ENCODE peak calls at places on chromosome 12, in nine cellular contexts. Q is dermis blood vessel endothelial cell; M is NAMALWA; R is activated effector memory CD4-positive, alpha-beta T cell treated with anti-CD3 and anti-CD28 coated beads, Interleukin-2, amount 50 U/mL, for 16 hours; F is HTR-8/SVneo; E is stimulated activated CD8-positive, alpha-beta memory T cell treated with anti-CD3 and anti-CD28 coated beads, Interleukin-15, amount 100 ng/mL, for 1 hour; Y is putamen; C is stimulated activated CD4-positive, alpha-beta T cell treated with anti-CD3 and anti-CD28 coated beads, TNF-alpha, amount 100 ng/mL, for 4 hours; G is endothelial cell. L is an unnamed sample.

GRCh38 chr12:104921340-104921739 is 36.8 kb downstream of the SLC41A2 start:
- DNase-seq in Q (no peak), M (no peak), R (no peak), F (no peak), E (no peak), Y (no peak), C (no peak), G (no peak), L (no peak)

GRCh38 chr12:10069099-10069498 is 29.7 kb downstream of the CLEC1A start:
- DNase-seq in Q (peak), M (no peak), R (no peak), F (no peak), E (no peak), Y (no peak), C (no peak), G (no peak), L (no peak)

GRCh38 chr12:56153291-56154065 is 1.1 kb downstream of the MYL6B start:
- DNase-seq in Q (no peak), M (no peak), R (no peak), F (no peak), E (no peak), Y (no peak), C (no peak), G (no peak), L (no peak)

GRCh38 chr12:107057071-107057834 is 36.1 kb downstream of the CRY1 start:
- DNase-seq in Q (peak), M (no peak), R (no peak), F (peak), E (no peak), Y (no peak), C (no peak), G (no peak), L (no peak)

GRCh38 chr12:46964496-46965098 is 114.8 kb upstream of the PCED1B start:
- DNase-seq in Q (peak), M (no peak), R (no peak), F (peak), E (no peak), Y (no peak), C (no peak), G (no peak), L (no peak)

GRCh38 chr12:127145929-127146789 is 1120.8 kb upstream of the TMEM132C start:
- DNase-seq in Q (no peak), M (no peak), R (peak), F (peak), E (peak), Y (peak), C (peak), G (no peak), L (no peak)

GRCh38 chr12:51726931-51727330 is 121.6 kb downstream of the FIGNL2 start:
- DNase-seq in Q (no peak), M (no peak), R (no peak), F (no peak), E (no peak), Y (no peak), C (no peak), G (no peak), L (no peak)

GRCh38 chr12:7141351-7142005 is 11.3 kb downstream of the CLSTN3 start:
- DNase-seq in Q (no peak), M (no peak), R (no peak), F (no peak), E (no peak), Y (no peak), C (no peak), G (no peak), L (no peak)

GRCh38 chr12:110743571-110744093 is 941 bp upstream of the PPP1CC start:
- DNase-seq in Q (peak), M (no peak), R (peak), F (no peak), E (no peak), Y (peak), C (no peak), G (no peak), L (peak)

GRCh38 chr12:98262886-98263285 is 252.5 kb upstream of the TMPO start:
- DNase-seq in Q (no peak), M (no peak), R (no peak), F (no peak), E (no peak), Y (no peak), C (no peak), G (no peak), L (no peak)

GRCh38 chr12:33825986-33826602 is 196.2 kb upstream of the ALG10 start:
- DNase-seq in Q (no peak), M (no peak), R (no peak), F (no peak), E (no peak), Y (peak), C (no peak), G (no peak), L (no peak)

GRCh38 chr12:131911251-131911650 is 16.8 kb downstream of the ULK1 start:
- DNase-seq in Q (no peak), M (no peak), R (no peak), F (no peak), E (no peak), Y (no peak), C (no peak), G (no peak), L (no peak)

GRCh38 chr12:119631930-119632678 is 35.8 kb upstream of the PRKAB1 start:
- DNase-seq in Q (no peak), M (no peak), R (no peak), F (no peak), E (no peak), Y (no peak), C (no peak), G (no peak), L (no peak)

GRCh38 chr12:6899837-6900519 is 4.6 kb upstream of the LRRC23 start:
- DNase-seq in Q (peak), M (no peak), R (no peak), F (no peak), E (no peak), Y (peak), C (no peak), G (no peak), L (no peak)

GRCh38 chr12:122166422-122167327 is 7.3 kb downstream of the IL31 start:
- DNase-seq in Q (no peak), M (no peak), R (peak), F (no peak), E (no peak), Y (no peak), C (no peak), G (no peak), L (no peak)

GRCh38 chr12:56599797-56600196 is 30.3 kb downstream of the BAZ2A start:
- DNase-seq in Q (no peak), M (no peak), R (no peak), F (no peak), E (no peak), Y (no peak), C (no peak), G (no peak), L (no peak)

GRCh38 chr12:127803545-127803944 is 463.4 kb upstream of the TMEM132C start:
- DNase-seq in Q (no peak), M (no peak), R (no peak), F (no peak), E (no peak), Y (no peak), C (no peak), G (no peak), L (no peak)

GRCh38 chr12:114821571-114821970 is 137.6 kb upstream of the TBX3 start:
- DNase-seq in Q (no peak), M (no peak), R (no peak), F (no peak), E (no peak), Y (no peak), C (no peak), G (no peak), L (no peak)

GRCh38 chr12:114981036-114981435 is 297.1 kb upstream of the TBX3 start:
- DNase-seq in Q (no peak), M (no peak), R (no peak), F (no peak), E (no peak), Y (no peak), C (no peak), G (no peak), L (no peak)

GRCh38 chr12:106369624-106370346 is 12.2 kb downstream of the POLR3B start:
- DNase-seq in Q (peak), M (no peak), R (no peak), F (peak), E (no peak), Y (no peak), C (no peak), G (no peak), L (no peak)

GRCh38 chr12:24546661-24547060 is 402.2 kb downstream of the BCAT1 start:
- DNase-seq in Q (no peak), M (no peak), R (no peak), F (no peak), E (no peak), Y (no peak), C (no peak), G (no peak), L (no peak)

GRCh38 chr12:65891219-65891618 is 66.9 kb downstream of the HMGA2 start:
- DNase-seq in Q (peak), M (no peak), R (no peak), F (no peak), E (no peak), Y (no peak), C (no peak), G (no peak), L (no peak)

GRCh38 chr12:114671321-114671663 is 12.7 kb downstream of the TBX3 start:
- DNase-seq in Q (no peak), M (no peak), R (no peak), F (no peak), E (no peak), Y (no peak), C (no peak), G (no peak), L (no peak)

GRCh38 chr12:94815958-94816357 is 165.6 kb upstream of the TMCC3 start:
- DNase-seq in Q (no peak), M (no peak), R (no peak), F (no peak), E (no peak), Y (no peak), C (no peak), G (no peak), L (no peak)

GRCh38 chr12:30391766-30392366 is 303.8 kb downstream of the IPO8 start:
- DNase-seq in Q (no peak), M (no peak), R (no peak), F (no peak), E (no peak), Y (no peak), C (no peak), G (no peak), L (no peak)

GRCh38 chr12:71958457-71958856 is 19.8 kb downstream of the TPH2 start:
- DNase-seq in Q (no peak), M (no peak), R (no peak), F (no peak), E (no peak), Y (no peak), C (no peak), G (no peak), L (no peak)

GRCh38 chr12:89252284-89252683 is 100.0 kb downstream of the DUSP6 start:
- DNase-seq in Q (no peak), M (no peak), R (no peak), F (no peak), E (no peak), Y (no peak), C (no peak), G (no peak), L (no peak)

GRCh38 chr12:92927055-92927435 is 2.0 kb downstream of the EEA1 start:
- DNase-seq in Q (peak), M (peak), R (peak), F (no peak), E (no peak), Y (peak), C (peak), G (no peak), L (no peak)

GRCh38 chr12:53048033-53048779 is 1.7 kb upstream of the TNS2 start:
- DNase-seq in Q (peak), M (peak), R (no peak), F (peak), E (no peak), Y (peak), C (no peak), G (peak), L (no peak)

GRCh38 chr12:28425531-28425930 is 235.3 kb downstream of the CCDC91 start:
- DNase-seq in Q (peak), M (no peak), R (no peak), F (no peak), E (no peak), Y (no peak), C (no peak), G (no peak), L (no peak)

GRCh38 chr12:80697270-80697887 is 10.1 kb upstream of the MYF6 start:
- DNase-seq in Q (no peak), M (no peak), R (no peak), F (no peak), E (no peak), Y (no peak), C (no peak), G (no peak), L (no peak)

GRCh38 chr12:91194500-91194899 is 11.9 kb upstream of the DCN start:
- DNase-seq in Q (no peak), M (no peak), R (no peak), F (no peak), E (no peak), Y (no peak), C (no peak), G (no peak), L (no peak)

GRCh38 chr12:30822385-30823139 is 67.8 kb upstream of the CAPRIN2 start:
- DNase-seq in Q (peak), M (no peak), R (peak), F (no peak), E (no peak), Y (peak), C (no peak), G (peak), L (peak)

GRCh38 chr12:109582636-109583035 is 9.0 kb downstream of the MVK start:
- DNase-seq in Q (no peak), M (no peak), R (no peak), F (no peak), E (no peak), Y (no peak), C (no peak), G (no peak), L (no peak)

GRCh38 chr12:45989857-45990467 is 412 bp downstream of the SCAF11 start:
- DNase-seq in Q (peak), M (peak), R (peak), F (peak), E (no peak), Y (peak), C (peak), G (peak), L (peak)

GRCh38 chr12:130981947-130982346 is 28.2 kb downstream of the ADGRD1 start:
- DNase-seq in Q (no peak), M (no peak), R (no peak), F (no peak), E (no peak), Y (no peak), C (no peak), G (no peak), L (no peak)

GRCh38 chr12:33251548-33251947 is 188.1 kb downstream of the SYT10 start:
- DNase-seq in Q (no peak), M (peak), R (no peak), F (no peak), E (no peak), Y (no peak), C (no peak), G (no peak), L (no peak)

GRCh38 chr12:74491374-74491773 is 46.3 kb upstream of the ATXN7L3B start:
- DNase-seq in Q (no peak), M (no peak), R (no peak), F (no peak), E (no peak), Y (no peak), C (no peak), G (no peak), L (no peak)